ENCODE peak calls at places on chromosomes 12 and 14, in seven cellular contexts. D, Z, A, U, M, E and W are unnamed samples.

GRCh38 chr12:480831-481230 is 21.1 kb downstream of the B4GALNT3 start:
- DNase-seq in D (no peak), U (no peak), A (no peak), M (no peak), Z (no peak), E (peak; percentile 21), W (no peak)

GRCh38 chr12:27505771-27506170 is 18.2 kb upstream of the PPFIBP1 start:
- DNase-seq in Z (no peak), U (no peak), E (no peak), M (no peak), D (no peak), A (no peak), W (no peak)

GRCh38 chr12:81284137-81284536 is 206.3 kb downstream of the ACSS3 start:
- DNase-seq in D (no peak), U (no peak), Z (no peak), M (no peak), A (no peak), E (no peak), W (no peak)

GRCh38 chr12:47242426-47242825 is 162.7 kb upstream of the AMIGO2 start:
- DNase-seq in Z (no peak), E (no peak), M (no peak), D (no peak), A (no peak), U (no peak), W (no peak)

GRCh38 chr12:53733051-53733812 is 6.0 kb upstream of the CALCOCO1 start:
- DNase-seq in D (no peak), M (no peak), A (no peak), E (peak; percentile 54), U (no peak), Z (no peak), W (no peak)

GRCh38 chr14:90677484-90678045 is 138.7 kb downstream of the TTC7B start:
- DNase-seq in A (no peak), M (no peak), E (peak; percentile 75), Z (no peak), U (no peak), D (no peak), W (no peak)

GRCh38 chr14:65769151-65769550 is 356.6 kb downstream of the FUT8 start:
- DNase-seq in E (no peak), Z (no peak), D (no peak), U (no peak), A (no peak), M (no peak), W (no peak)

GRCh38 chr14:89171168-89171567 is 245.9 kb downstream of the FOXN3 start:
- DNase-seq in U (no peak), E (no peak), A (no peak), D (no peak), Z (no peak), M (no peak), W (no peak)

GRCh38 chr14:41423503-41423902 is 183.2 kb upstream of the LRFN5 start:
- DNase-seq in U (no peak), A (no peak), D (no peak), Z (no peak), E (no peak), M (no peak), W (no peak)

GRCh38 chr14:33210304-33210703 is 271.6 kb downstream of the NPAS3 start:
- DNase-seq in D (no peak), E (peak; percentile 2), Z (no peak), M (no peak), U (no peak), A (no peak), W (no peak)

GRCh38 chr12:111867531-111867930 is 25.5 kb downstream of the MAPKAPK5 start:
- DNase-seq in Z (no peak), E (no peak), U (no peak), A (no peak), M (no peak), D (no peak), W (no peak)

GRCh38 chr12:1604464-1604863 is 10.1 kb upstream of the FBXL14 start:
- DNase-seq in E (no peak), A (no peak), U (no peak), M (no peak), D (no peak), Z (no peak), W (no peak)

GRCh38 chr14:100532154-100532915 is 54.9 kb downstream of the BEGAIN start:
- DNase-seq in A (no peak), U (no peak), D (peak; percentile 7), M (peak; percentile 61), E (no peak), Z (peak; percentile 10), W (no peak)

GRCh38 chr12:55713721-55714120 is 2.1 kb upstream of the BLOC1S1 start:
- DNase-seq in E (no peak), A (no peak), Z (no peak), M (no peak), U (no peak), D (no peak), W (no peak)

GRCh38 chr12:124423683-124424515 is 129.0 kb downstream of the RFLNA start:
- DNase-seq in D (no peak), A (no peak), M (no peak), Z (no peak), U (no peak), E (no peak), W (no peak)

GRCh38 chr12:78060186-78060585 is 229.5 kb downstream of the NAV3 start:
- DNase-seq in E (no peak), U (no peak), M (no peak), A (no peak), D (no peak), Z (no peak), W (no peak)

GRCh38 chr14:57863471-57863870 is 2.4 kb downstream of the SLC35F4 start:
- DNase-seq in E (no peak), U (no peak), A (no peak), D (no peak), M (no peak), Z (no peak), W (no peak)

GRCh38 chr12:22709292-22709691 is 84.3 kb downstream of the ETNK1 start:
- DNase-seq in Z (no peak), A (no peak), E (peak; percentile 12), U (no peak), M (no peak), D (no peak), W (peak; percentile 29)

GRCh38 chr12:87813476-87814234 is 215.5 kb downstream of the C12orf50 start:
- DNase-seq in M (no peak), Z (no peak), D (no peak), A (no peak), U (no peak), E (no peak), W (no peak)

DNA sequence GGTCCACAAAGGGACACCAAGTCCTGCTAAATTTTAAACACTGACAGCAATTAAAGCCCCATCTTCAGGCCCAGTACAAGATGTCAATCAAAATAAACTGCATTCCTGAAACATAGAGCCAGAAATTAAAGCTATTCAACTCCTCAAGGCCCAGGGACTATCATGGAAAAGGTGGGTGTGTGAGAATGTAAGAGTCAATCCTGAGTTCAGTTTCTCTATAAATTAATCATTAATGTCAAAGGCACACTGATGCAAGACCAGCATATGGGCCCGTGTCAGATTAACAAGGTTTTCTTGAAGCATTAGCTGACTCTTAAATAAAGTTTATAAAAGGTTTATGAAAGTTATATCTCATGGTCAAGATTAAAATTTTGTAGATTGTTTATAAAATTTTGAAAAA is 13.6 kb upstream of the LRRK2 start:
- DNase-seq in D (no peak), M (no peak), Z (no peak), A (no peak), U (no peak), E (no peak), W (no peak)
- TF ChIP-seq POLR2A in D (no peak), M (no peak), Z (no peak), A (no peak), U (no peak), E (no peak), W (no peak)

GRCh38 chr12:69495071-69495470 is 24.9 kb downstream of the FRS2 start:
- DNase-seq in E (no peak), M (no peak), A (no peak), U (no peak), D (no peak), Z (no peak), W (no peak)

GRCh38 chr12:69502342-69503081 is 32.3 kb downstream of the FRS2 start:
- DNase-seq in U (no peak), A (no peak), Z (no peak), D (no peak), M (no peak), E (no peak), W (no peak)

GRCh38 chr12:69497308-69498026 is 27.3 kb downstream of the FRS2 start:
- DNase-seq in A (no peak), Z (no peak), E (no peak), M (no peak), D (peak; percentile 24), U (no peak), W (peak; percentile 18)

GRCh38 chr12:69501154-69501895 is 31.1 kb downstream of the FRS2 start:
- DNase-seq in D (no peak), E (no peak), M (no peak), U (no peak), A (no peak), Z (no peak), W (no peak)

DNA sequence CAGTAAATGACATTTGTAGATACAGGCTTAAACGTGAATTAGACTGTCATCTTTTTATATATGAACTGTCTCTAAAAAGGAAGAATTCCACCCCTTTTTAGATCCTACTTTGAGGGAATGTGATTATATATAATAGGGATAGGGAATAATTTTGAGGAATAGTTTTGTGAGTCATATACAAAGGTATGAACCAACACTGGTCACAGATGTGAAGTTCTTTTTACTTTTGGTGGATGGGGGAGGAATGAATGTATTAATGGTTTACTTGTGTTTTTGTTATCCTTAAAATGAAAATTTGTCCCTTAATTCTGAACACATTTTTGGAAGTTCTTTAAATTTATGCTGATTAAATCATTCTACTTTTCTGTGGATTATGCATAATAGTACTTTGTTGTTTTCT is 30.4 kb downstream of the FRS2 start:
- DNase-seq in E (no peak), U (no peak), D (no peak), Z (no peak), M (no peak), A (no peak), W (no peak)
- TF ChIP-seq POLR2AphosphoS5 in E (no peak), U (no peak), D (no peak), Z (no peak), M (no peak), A (no peak), W (no peak)

DNA sequence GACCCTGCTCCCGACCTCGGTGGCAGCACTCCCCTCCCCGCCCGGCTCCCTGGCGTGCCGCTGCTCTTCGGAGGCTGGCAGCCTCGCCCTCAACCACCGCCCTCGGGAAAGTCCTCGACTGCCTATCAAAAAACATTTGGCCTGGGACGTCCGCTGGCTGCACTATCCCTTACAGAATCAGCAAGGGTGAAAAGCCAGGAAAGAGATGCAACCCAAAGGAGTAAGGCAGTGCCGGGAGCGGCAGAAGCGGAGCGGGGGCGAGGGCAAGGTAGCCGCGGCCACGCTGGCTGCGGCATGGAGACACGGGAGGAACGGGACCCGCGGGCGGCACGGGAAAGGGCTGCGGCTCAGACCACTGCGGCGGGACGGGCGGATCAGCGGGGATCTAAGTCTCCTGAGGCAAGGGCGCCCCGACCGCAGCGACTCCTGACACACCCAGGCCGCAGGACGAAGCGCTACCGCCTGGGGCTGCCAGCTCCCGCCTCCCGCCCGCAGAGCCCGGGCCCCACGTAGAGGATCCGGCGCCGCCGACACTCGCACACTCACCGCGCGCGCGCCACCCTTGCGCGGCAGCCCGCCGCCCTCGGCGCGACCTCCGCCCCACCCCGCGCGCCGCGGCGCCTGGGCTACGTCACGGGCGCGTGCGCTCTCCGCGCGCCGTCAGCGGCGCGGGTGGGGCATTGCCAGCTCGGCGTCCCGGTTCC is at the start of the genes BBOF1 and ENTPD5:
- DNase-seq in A (peak; percentile 92), D (peak; percentile 92), E (peak; percentile 83), U (peak; percentile 84), Z (peak; percentile 89), M (peak; percentile 90), W (peak; percentile 91)
- TF ChIP-seq POLR2A in A (peak; percentile 64), D (peak; percentile 84), E (peak; percentile 93), U (peak; percentile 74), Z (no peak), M (peak; percentile 72), W (peak; percentile 44)

GRCh38 chr14:24394275-24394674 is 4.5 kb upstream of the NYNRIN start:
- DNase-seq in Z (no peak), E (no peak), D (no peak), M (no peak), U (no peak), A (no peak), W (no peak)
- TF ChIP-seq POLR2AphosphoS5 in Z (no peak), E (no peak), D (no peak), M (no peak), U (no peak), A (no peak), W (no peak)